ENCODE peak calls at places on chromosome 10, in seven cellular contexts. One of them, this sample, is unnamed.

GRCh38 chr10:24255115-24255895 is 46.4 kb downstream of the KIAA1217 start:
- DNase-seq in transverse colon: no peak
- DNase-seq in heart left ventricle: no peak
- DNase-seq in IMR-90: no peak
- DNase-seq in ovary: no peak
- DNase-seq in Peyer's patch: no peak
- DNase-seq in HCT116: no peak
- DNase-seq in this sample: no peak

GRCh38 chr10:75220258-75220657 is 9.7 kb downstream of the VDAC2 start:
- DNase-seq in IMR-90: no peak
- DNase-seq in heart left ventricle: no peak
- DNase-seq in transverse colon: no peak
- DNase-seq in HCT116: no peak
- DNase-seq in Peyer's patch: peak; percentile 27
- DNase-seq in ovary: no peak
- DNase-seq in this sample: no peak

GRCh38 chr10:98446121-98446655 is 547 bp downstream of the HPS1 start:
- DNase-seq in transverse colon: peak; percentile 46
- DNase-seq in HCT116: no peak
- DNase-seq in ovary: peak; percentile 46
- DNase-seq in Peyer's patch: peak; percentile 61
- DNase-seq in heart left ventricle: peak; percentile 33
- DNase-seq in IMR-90: peak; percentile 21
- DNase-seq in this sample: peak; percentile 75

GRCh38 chr10:132705943-132706342 is 80.0 kb downstream of the NKX6-2 start:
- DNase-seq in IMR-90: no peak
- DNase-seq in HCT116: no peak
- DNase-seq in ovary: no peak
- DNase-seq in transverse colon: no peak
- DNase-seq in heart left ventricle: no peak
- DNase-seq in Peyer's patch: no peak
- DNase-seq in this sample: no peak

GRCh38 chr10:77925795-77926565 is 575 bp downstream of the DLG5 start:
- DNase-seq in transverse colon: peak; percentile 65
- DNase-seq in IMR-90: no peak
- DNase-seq in Peyer's patch: peak; percentile 66
- DNase-seq in HCT116: no peak
- DNase-seq in ovary: peak; percentile 62
- DNase-seq in heart left ventricle: peak; percentile 41
- DNase-seq in this sample: no peak

GRCh38 chr10:131870411-131870810 is 30.4 kb upstream of the PPP2R2D start:
- DNase-seq in HCT116: no peak
- DNase-seq in IMR-90: no peak
- DNase-seq in transverse colon: no peak
- DNase-seq in ovary: no peak
- DNase-seq in Peyer's patch: no peak
- DNase-seq in heart left ventricle: no peak
- DNase-seq in this sample: no peak

GRCh38 chr10:74637685-74638084 is 188.7 kb upstream of the KAT6B start:
- DNase-seq in transverse colon: no peak
- DNase-seq in HCT116: no peak
- DNase-seq in ovary: no peak
- DNase-seq in IMR-90: no peak
- DNase-seq in heart left ventricle: no peak
- DNase-seq in Peyer's patch: no peak
- DNase-seq in this sample: no peak

GRCh38 chr10:80464557-80465466 is 10.7 kb downstream of the TSPAN14 start:
- DNase-seq in ovary: peak; percentile 48
- DNase-seq in transverse colon: no peak
- DNase-seq in heart left ventricle: peak; percentile 59
- DNase-seq in Peyer's patch: peak; percentile 50
- DNase-seq in HCT116: no peak
- DNase-seq in IMR-90: peak; percentile 45
- DNase-seq in this sample: no peak

GRCh38 chr10:131092416-131092815 is 219.1 kb downstream of the TCERG1L start:
- DNase-seq in IMR-90: no peak
- DNase-seq in HCT116: no peak
- DNase-seq in Peyer's patch: no peak
- DNase-seq in transverse colon: no peak
- DNase-seq in ovary: no peak
- DNase-seq in heart left ventricle: no peak
- DNase-seq in this sample: no peak

GRCh38 chr10:79904671-79905321 is 44.1 kb downstream of the SFTPD start:
- DNase-seq in IMR-90: peak; percentile 41
- DNase-seq in HCT116: peak; percentile 27
- DNase-seq in transverse colon: peak; percentile 62
- DNase-seq in ovary: peak; percentile 64
- DNase-seq in Peyer's patch: peak; percentile 67
- DNase-seq in heart left ventricle: peak; percentile 77
- DNase-seq in this sample: peak; percentile 70

GRCh38 chr10:8473205-8473604 is 418.7 kb downstream of the GATA3 start:
- DNase-seq in Peyer's patch: no peak
- DNase-seq in IMR-90: peak; percentile 1
- DNase-seq in transverse colon: no peak
- DNase-seq in ovary: no peak
- DNase-seq in heart left ventricle: no peak
- DNase-seq in HCT116: no peak
- DNase-seq in this sample: no peak
- TF ChIP-seq CTCF in Peyer's patch: no peak
- TF ChIP-seq CTCF in IMR-90: no peak
- TF ChIP-seq CTCF in transverse colon: no peak
- TF ChIP-seq CTCF in ovary: no peak
- TF ChIP-seq CTCF in heart left ventricle: peak; percentile 22
- TF ChIP-seq CTCF in HCT116: no peak
- TF ChIP-seq CTCF in this sample: no peak

DNA sequence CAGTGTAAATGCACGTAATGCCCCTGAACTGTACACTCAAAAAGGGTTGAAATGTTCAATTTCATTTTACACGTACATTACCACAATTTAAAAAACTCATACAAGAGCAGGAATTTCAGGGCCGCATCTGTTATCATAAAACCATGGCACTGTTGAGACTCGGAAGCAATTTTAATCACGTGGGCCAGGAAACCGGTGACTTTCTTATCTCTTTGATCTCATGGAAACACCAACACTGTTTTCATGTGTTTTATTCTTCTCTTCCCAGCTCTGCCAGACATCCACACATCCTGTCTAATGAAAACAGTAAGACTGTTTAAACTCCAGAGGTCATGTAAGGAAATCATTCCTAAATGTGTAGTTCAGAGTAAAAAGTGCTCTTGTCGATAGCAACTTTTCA is 35.9 kb downstream of the PTPRE start:
- DNase-seq in HCT116: no peak
- DNase-seq in transverse colon: no peak
- DNase-seq in Peyer's patch: peak; percentile 14
- DNase-seq in heart left ventricle: no peak
- DNase-seq in ovary: no peak
- DNase-seq in IMR-90: no peak
- DNase-seq in this sample: no peak
- H3K4me1 ChIP-seq in HCT116: peaks cover 11% of the 10 kb centered on the region
- H3K4me1 ChIP-seq in transverse colon: peaks cover 3% of the 10 kb centered on the region
- H3K4me1 ChIP-seq in Peyer's patch: no peaks in the 10 kb centered on the region
- H3K4me1 ChIP-seq in heart left ventricle: peaks cover 3% of the 10 kb centered on the region
- H3K4me1 ChIP-seq in ovary: no peaks in the 10 kb centered on the region
- H3K4me1 ChIP-seq in IMR-90: no peaks in the 10 kb centered on the region
- H3K4me1 ChIP-seq in this sample: peaks cover 15% of the 10 kb centered on the region

DNA sequence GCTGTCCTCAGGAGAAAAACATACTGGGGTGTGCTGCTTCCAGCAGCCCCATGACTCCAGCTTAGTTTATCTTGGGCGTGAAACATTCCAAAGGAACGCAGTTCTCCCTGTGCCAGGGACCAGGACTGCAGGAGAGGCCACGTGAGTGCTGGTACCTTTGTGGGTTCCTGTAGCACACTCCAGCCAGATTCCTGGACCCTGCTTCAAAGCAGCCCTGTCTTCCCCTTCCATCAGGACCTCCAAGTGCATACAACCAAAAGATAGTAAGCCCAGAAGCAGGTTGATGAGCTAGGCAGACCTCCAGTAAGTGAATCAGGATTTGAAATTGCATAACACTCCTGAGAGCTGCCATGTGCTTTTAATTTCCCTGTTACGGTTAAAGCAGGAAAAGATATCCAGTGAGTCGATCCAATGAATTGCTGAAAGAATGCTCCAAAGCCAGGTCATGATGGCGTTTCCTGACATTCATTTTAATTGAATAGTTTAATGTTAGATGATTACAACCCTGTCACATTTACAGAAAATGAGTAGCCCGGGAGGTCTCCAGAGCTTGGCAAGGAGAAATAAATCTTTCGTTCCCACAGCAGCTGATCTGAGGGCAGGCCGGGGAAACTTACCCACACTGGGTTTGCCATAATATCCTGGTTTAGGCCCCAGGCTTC is 38.9 kb upstream of the CPXM2 start:
- DNase-seq in ovary: no peak
- DNase-seq in IMR-90: peak; percentile 15
- DNase-seq in heart left ventricle: no peak
- DNase-seq in transverse colon: no peak
- DNase-seq in Peyer's patch: no peak
- DNase-seq in HCT116: no peak
- DNase-seq in this sample: no peak
- H3K4me3 ChIP-seq in ovary: no peak overlapping the region
- H3K4me3 ChIP-seq in IMR-90: no peak overlapping the region
- H3K4me3 ChIP-seq in heart left ventricle: no peak overlapping the region
- H3K4me3 ChIP-seq in transverse colon: no peak overlapping the region
- H3K4me3 ChIP-seq in Peyer's patch: no peak overlapping the region
- H3K4me3 ChIP-seq in HCT116: no peak overlapping the region
- H3K4me3 ChIP-seq in this sample: no peak overlapping the region

GRCh38 chr10:12797471-12798262 is 203.8 kb downstream of the CCDC3 start:
- DNase-seq in HCT116: no peak
- DNase-seq in IMR-90: peak; percentile 71
- DNase-seq in heart left ventricle: no peak
- DNase-seq in Peyer's patch: no peak
- DNase-seq in transverse colon: no peak
- DNase-seq in ovary: no peak
- DNase-seq in this sample: no peak

GRCh38 chr10:12799144-12799543 is 202.4 kb downstream of the CCDC3 start:
- DNase-seq in IMR-90: no peak
- DNase-seq in Peyer's patch: no peak
- DNase-seq in heart left ventricle: no peak
- DNase-seq in transverse colon: no peak
- DNase-seq in HCT116: no peak
- DNase-seq in ovary: no peak
- DNase-seq in this sample: no peak

GRCh38 chr10:12801214-12802087 is 200.1 kb downstream of the CCDC3 start:
- DNase-seq in HCT116: no peak
- DNase-seq in Peyer's patch: no peak
- DNase-seq in ovary: no peak
- DNase-seq in transverse colon: no peak
- DNase-seq in IMR-90: no peak
- DNase-seq in heart left ventricle: no peak
- DNase-seq in this sample: no peak

GRCh38 chr10:12799746-12800145 is 201.8 kb downstream of the CCDC3 start:
- DNase-seq in ovary: no peak
- DNase-seq in IMR-90: no peak
- DNase-seq in heart left ventricle: no peak
- DNase-seq in Peyer's patch: no peak
- DNase-seq in transverse colon: no peak
- DNase-seq in HCT116: no peak
- DNase-seq in this sample: no peak

DNA sequence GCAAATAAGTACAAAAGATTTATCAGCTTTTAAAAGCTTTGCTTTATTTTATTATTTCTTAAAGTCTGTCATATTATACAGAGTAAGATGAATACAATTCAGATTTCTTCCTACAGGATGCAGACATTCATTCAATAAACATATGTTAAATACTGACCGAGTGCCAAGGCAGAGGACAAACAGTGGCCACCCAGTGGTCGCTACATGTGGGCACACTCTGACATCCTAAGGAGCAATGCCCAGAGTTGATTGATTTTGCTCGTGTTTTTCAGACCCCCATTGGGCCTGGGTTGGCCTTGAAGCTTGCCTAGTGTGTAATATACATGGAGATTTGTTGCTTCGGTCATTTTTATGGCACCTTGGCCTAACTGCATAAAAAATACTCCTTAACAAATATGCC is 201.2 kb downstream of the CCDC3 start:
- DNase-seq in IMR-90: no peak
- DNase-seq in heart left ventricle: no peak
- DNase-seq in HCT116: no peak
- DNase-seq in ovary: no peak
- DNase-seq in Peyer's patch: no peak
- DNase-seq in transverse colon: no peak
- DNase-seq in this sample: no peak
- TF ChIP-seq CTCF in IMR-90: no peak
- TF ChIP-seq CTCF in heart left ventricle: no peak
- TF ChIP-seq CTCF in HCT116: peak; percentile 48
- TF ChIP-seq CTCF in ovary: no peak
- TF ChIP-seq CTCF in Peyer's patch: no peak
- TF ChIP-seq CTCF in transverse colon: no peak
- TF ChIP-seq CTCF in this sample: no peak

GRCh38 chr10:21053953-21054352 is 156.8 kb upstream of the NEBL start:
- DNase-seq in IMR-90: no peak
- DNase-seq in Peyer's patch: no peak
- DNase-seq in heart left ventricle: no peak
- DNase-seq in HCT116: no peak
- DNase-seq in ovary: no peak
- DNase-seq in transverse colon: no peak
- DNase-seq in this sample: no peak
- H3K4me1 ChIP-seq in IMR-90: no peaks in the 10 kb centered on the region
- H3K4me1 ChIP-seq in Peyer's patch: no peaks in the 10 kb centered on the region
- H3K4me1 ChIP-seq in heart left ventricle: no peaks in the 10 kb centered on the region
- H3K4me1 ChIP-seq in HCT116: no peaks in the 10 kb centered on the region
- H3K4me1 ChIP-seq in ovary: peaks cover 1% of the 10 kb centered on the region
- H3K4me1 ChIP-seq in transverse colon: no peaks in the 10 kb centered on the region
- H3K4me1 ChIP-seq in this sample: no peaks in the 10 kb centered on the region

GRCh38 chr10:2982146-2982545 is 85.2 kb upstream of the PFKP start:
- DNase-seq in ovary: no peak
- DNase-seq in HCT116: no peak
- DNase-seq in IMR-90: no peak
- DNase-seq in Peyer's patch: no peak
- DNase-seq in transverse colon: no peak
- DNase-seq in heart left ventricle: no peak
- DNase-seq in this sample: no peak

GRCh38 chr10:2980116-2980515 is 87.2 kb upstream of the PFKP start:
- DNase-seq in IMR-90: peak; percentile 55
- DNase-seq in ovary: no peak
- DNase-seq in HCT116: no peak
- DNase-seq in transverse colon: no peak
- DNase-seq in Peyer's patch: no peak
- DNase-seq in heart left ventricle: no peak
- DNase-seq in this sample: no peak

GRCh38 chr10:2980791-2981360 is 86.5 kb upstream of the PFKP start:
- DNase-seq in HCT116: no peak
- DNase-seq in ovary: no peak
- DNase-seq in transverse colon: no peak
- DNase-seq in heart left ventricle: no peak
- DNase-seq in IMR-90: peak; percentile 76
- DNase-seq in Peyer's patch: no peak
- DNase-seq in this sample: no peak

GRCh38 chr10:2979267-2979660 is 88.1 kb upstream of the PFKP start:
- DNase-seq in heart left ventricle: no peak
- DNase-seq in ovary: no peak
- DNase-seq in Peyer's patch: no peak
- DNase-seq in HCT116: no peak
- DNase-seq in IMR-90: peak; percentile 27
- DNase-seq in transverse colon: no peak
- DNase-seq in this sample: no peak

DNA sequence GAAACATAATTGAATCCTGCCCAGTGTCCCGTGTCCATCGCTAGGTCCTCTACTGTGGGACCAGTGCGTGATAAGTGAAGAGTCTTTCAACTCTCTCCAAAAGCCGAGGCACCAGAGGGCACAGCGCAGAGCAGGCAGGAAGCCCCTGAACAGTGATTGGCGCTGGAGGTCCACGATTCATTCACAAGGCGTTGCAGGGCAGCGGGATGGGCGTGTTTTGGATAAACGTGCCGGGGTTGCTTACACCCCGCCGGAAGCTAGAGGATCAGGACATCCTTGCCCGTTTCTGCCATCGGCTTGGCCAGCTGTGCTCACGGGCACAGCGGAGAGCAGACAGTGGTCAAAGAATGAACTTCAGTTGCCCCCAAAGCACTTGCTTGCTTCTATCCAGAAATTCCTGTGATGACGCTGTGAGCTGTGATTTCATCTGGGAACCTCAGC is 86.0 kb upstream of the PFKP start:
- DNase-seq in HCT116: no peak
- DNase-seq in heart left ventricle: no peak
- DNase-seq in IMR-90: no peak
- DNase-seq in transverse colon: no peak
- DNase-seq in ovary: no peak
- DNase-seq in Peyer's patch: no peak
- DNase-seq in this sample: no peak
- H3K4me3 ChIP-seq in HCT116: no peak overlapping the region
- H3K4me3 ChIP-seq in heart left ventricle: no peak overlapping the region
- H3K4me3 ChIP-seq in IMR-90: no peak overlapping the region
- H3K4me3 ChIP-seq in transverse colon: no peak overlapping the region
- H3K4me3 ChIP-seq in ovary: no peak overlapping the region
- H3K4me3 ChIP-seq in Peyer's patch: no peak overlapping the region
- H3K4me3 ChIP-seq in this sample: no peak overlapping the region